ENCODE peak calls at places on chromosome 10, in eight cellular contexts. E is HS-27A; Y is T-helper 17 cell; F is fibroblast of lung; D is HT1080; O is activated CD4-positive, alpha-beta T cell treated with anti-CD3 and anti-CD28 coated beads for 36 hours; B is GM12865; Z is anterior cingulate cortex. Q is an unnamed sample.

GRCh38 chr10:89158446-89158845 is 48.7 kb downstream of the CH25H start:
- DNase-seq in E (no peak), Y (no peak), F (peak; percentile 93), D (no peak), O (no peak), B (no peak), Z (no peak), Q (peak; percentile 64)

GRCh38 chr10:97685395-97685958 is 1.6 kb downstream of the AVPI1 start:
- DNase-seq in E (no peak), Y (no peak), F (peak; percentile 12), D (peak; percentile 31), O (no peak), B (no peak), Z (no peak), Q (peak; percentile 45)

GRCh38 chr10:6838118-6838517 is 258.0 kb upstream of the PRKCQ start:
- DNase-seq in E (no peak), Y (no peak), F (no peak), D (peak; percentile 18), O (peak; percentile 23), B (peak; percentile 9), Z (no peak), Q (no peak)

GRCh38 chr10:86295791-86296190 is 70.8 kb downstream of the GRID1 start:
- DNase-seq in E (no peak), Y (no peak), F (no peak), D (no peak), O (no peak), B (no peak), Z (no peak), Q (no peak)

GRCh38 chr10:90945496-90946070 is 24.7 kb upstream of the ANKRD1 start:
- DNase-seq in E (no peak), Y (no peak), F (peak; percentile 60), D (no peak), O (no peak), B (no peak), Z (no peak), Q (no peak)

GRCh38 chr10:88901610-88902327 is 21.7 kb downstream of the STAMBPL1 start:
- DNase-seq in E (no peak), Y (no peak), F (peak; percentile 75), D (no peak), O (peak; percentile 16), B (peak; percentile 88), Z (no peak), Q (no peak)

GRCh38 chr10:117442521-117442920 is 67.3 kb upstream of the PDZD8 start:
- DNase-seq in E (no peak), Y (no peak), F (peak; percentile 21), D (no peak), O (no peak), B (no peak), Z (no peak), Q (peak; percentile 59)

GRCh38 chr10:30493609-30494530 is 59.9 kb downstream of the MAP3K8 start:
- DNase-seq in E (peak; percentile 2), Y (no peak), F (peak; percentile 57), D (no peak), O (peak; percentile 18), B (peak; percentile 69), Z (no peak), Q (no peak)

GRCh38 chr10:97713351-97713827 is at the start of gene MARVELD1:
- DNase-seq in E (no peak), Y (no peak), F (peak; percentile 83), D (peak; percentile 74), O (peak; percentile 29), B (peak; percentile 38), Z (no peak), Q (peak; percentile 71)

GRCh38 chr10:88117227-88117626 is 253.8 kb downstream of the PTEN start:
- DNase-seq in E (no peak), Y (no peak), F (peak; percentile 69), D (no peak), O (peak; percentile 81), B (peak; percentile 80), Z (no peak), Q (no peak)

GRCh38 chr10:79322616-79323566 is 24.4 kb upstream of the PPIF start:
- DNase-seq in E (no peak), Y (peak; percentile 68), F (peak; percentile 90), D (peak; percentile 96), O (peak; percentile 91), B (peak; percentile 82), Z (no peak), Q (peak; percentile 95)

GRCh38 chr10:117226813-117227451 is 14.0 kb upstream of the SLC18A2 start:
- DNase-seq in E (no peak), Y (no peak), F (no peak), D (peak; percentile 60), O (peak; percentile 37), B (peak; percentile 28), Z (no peak), Q (peak; percentile 27)

GRCh38 chr10:62248465-62248864 is 20.2 kb downstream of the RTKN2 start:
- DNase-seq in E (no peak), Y (no peak), F (no peak), D (no peak), O (no peak), B (no peak), Z (no peak), Q (no peak)

GRCh38 chr10:126397640-126398382 is 9.5 kb upstream of the ADAM12 start:
- DNase-seq in E (peak; percentile 79), Y (no peak), F (peak; percentile 100), D (peak; percentile 98), O (no peak), B (no peak), Z (no peak), Q (peak; percentile 99)

GRCh38 chr10:96073722-96074121 is 30.3 kb downstream of the CCNJ start:
- DNase-seq in E (peak; percentile 30), Y (no peak), F (peak; percentile 64), D (peak; percentile 87), O (peak; percentile 15), B (peak; percentile 39), Z (no peak), Q (no peak)

GRCh38 chr10:128470302-128470962 is 344.2 kb upstream of the MKI67 start:
- DNase-seq in E (no peak), Y (no peak), F (no peak), D (no peak), O (no peak), B (no peak), Z (no peak), Q (no peak)

GRCh38 chr10:16442914-16443313 is 6.1 kb downstream of the PTER start:
- DNase-seq in E (no peak), Y (no peak), F (no peak), D (no peak), O (no peak), B (no peak), Z (no peak), Q (no peak)

GRCh38 chr10:24306507-24306875 is 97.6 kb downstream of the KIAA1217 start:
- DNase-seq in E (no peak), Y (no peak), F (peak; percentile 18), D (no peak), O (no peak), B (no peak), Z (no peak), Q (no peak)

GRCh38 chr10:35439172-35439571 is 102.9 kb downstream of the CCNY start:
- DNase-seq in E (no peak), Y (no peak), F (no peak), D (no peak), O (no peak), B (no peak), Z (no peak), Q (no peak)

GRCh38 chr10:16792675-16793074 is 24.5 kb downstream of the RSU1 start:
- DNase-seq in E (no peak), Y (no peak), F (peak; percentile 87), D (no peak), O (no peak), B (no peak), Z (no peak), Q (no peak)

GRCh38 chr10:78165617-78166016 is 132.0 kb downstream of the RPS24 start:
- DNase-seq in E (no peak), Y (no peak), F (no peak), D (no peak), O (no peak), B (no peak), Z (no peak), Q (peak; percentile 12)

GRCh38 chr10:102743078-102743587 is 615 bp upstream of the WBP1L start:
- DNase-seq in E (no peak), Y (no peak), F (no peak), D (no peak), O (no peak), B (no peak), Z (no peak), Q (no peak)

GRCh38 chr10:28285816-28286215 is 17.0 kb downstream of the MPP7 start:
- DNase-seq in E (no peak), Y (no peak), F (no peak), D (no peak), O (no peak), B (no peak), Z (no peak), Q (no peak)

GRCh38 chr10:79023489-79024162 is 45.1 kb upstream of the ZMIZ1 start:
- DNase-seq in E (no peak), Y (no peak), F (no peak), D (no peak), O (no peak), B (no peak), Z (no peak), Q (no peak)

GRCh38 chr10:38143587-38143986 is 49.5 kb downstream of the ZNF37A start:
- DNase-seq in E (no peak), Y (no peak), F (no peak), D (peak; percentile 29), O (no peak), B (no peak), Z (no peak), Q (no peak)

GRCh38 chr10:103884681-103885139 is 29.3 kb upstream of the SH3PXD2A start:
- DNase-seq in E (no peak), Y (no peak), F (peak; percentile 32), D (peak; percentile 66), O (peak; percentile 22), B (peak; percentile 45), Z (no peak), Q (peak; percentile 43)

GRCh38 chr10:132306341-132306685 is 1.4 kb downstream of the STK32C start:
- DNase-seq in E (no peak), Y (no peak), F (no peak), D (no peak), O (no peak), B (no peak), Z (no peak), Q (no peak)

GRCh38 chr10:57955076-57955475 is 312.6 kb downstream of the IPMK start:
- DNase-seq in E (no peak), Y (no peak), F (peak; percentile 80), D (peak; percentile 59), O (no peak), B (no peak), Z (no peak), Q (no peak)

GRCh38 chr10:117221156-117221711 is 19.7 kb upstream of the SLC18A2 start:
- DNase-seq in E (no peak), Y (no peak), F (peak; percentile 43), D (peak; percentile 68), O (no peak), B (no peak), Z (no peak), Q (peak; percentile 63)

GRCh38 chr10:88707429-88708110 is 1.5 kb downstream of the LIPK start:
- DNase-seq in E (peak; percentile 17), Y (no peak), F (peak; percentile 89), D (peak; percentile 87), O (no peak), B (no peak), Z (no peak), Q (peak; percentile 87)

GRCh38 chr10:17025444-17026295 is 103.9 kb downstream of the CUBN start:
- DNase-seq in E (peak; percentile 88), Y (no peak), F (peak; percentile 100), D (peak; percentile 98), O (peak; percentile 88), B (peak; percentile 22), Z (no peak), Q (no peak)

GRCh38 chr10:92279297-92279696 is 11.6 kb downstream of the CPEB3 start:
- DNase-seq in E (no peak), Y (no peak), F (no peak), D (no peak), O (no peak), B (no peak), Z (no peak), Q (no peak)

GRCh38 chr10:61855771-61856170 is 45.7 kb upstream of the ARID5B start:
- DNase-seq in E (no peak), Y (no peak), F (no peak), D (no peak), O (no peak), B (no peak), Z (no peak), Q (no peak)

GRCh38 chr10:74599676-74600075 is 226.7 kb upstream of the KAT6B start:
- DNase-seq in E (no peak), Y (no peak), F (no peak), D (no peak), O (no peak), B (no peak), Z (no peak), Q (no peak)

Q was measured in H4.